ENCODE peak calls at places on chromosomes 16 and 17, in nine cellular contexts. N, B, U, O, C, Z, D, L and J are unnamed samples.

GRCh38 chr17:58303981-58304734 is 23.4 kb upstream of the MPO start:
- DNase-seq in N (peak), B (no peak), U (peak), O (peak), C (peak), Z (peak), D (peak), L (peak), J (no peak)

GRCh38 chr17:51653902-51654301 is 393.6 kb downstream of the UTP18 start:
- DNase-seq in N (no peak), B (no peak), U (no peak), O (peak), C (peak), Z (no peak), D (no peak), L (no peak), J (no peak)

GRCh38 chr17:19727466-19728113 is 11.2 kb upstream of the SLC47A2 start:
- DNase-seq in N (no peak), B (peak), U (no peak), O (no peak), C (no peak), Z (peak), D (peak), L (no peak), J (peak)

GRCh38 chr16:12436201-12436657 is 367.5 kb downstream of the CPPED1 start:
- DNase-seq in N (no peak), B (no peak), U (no peak), O (no peak), C (no peak), Z (no peak), D (no peak), L (no peak), J (no peak)

GRCh38 chr16:67150833-67151396 is at the start of gene B3GNT9:
- DNase-seq in N (peak), B (peak), U (no peak), O (peak), C (peak), Z (peak), D (peak), L (peak), J (peak)

GRCh38 chr16:4924593-4925378 is 12.2 kb downstream of the PPL start:
- DNase-seq in N (peak), B (no peak), U (no peak), O (peak), C (no peak), Z (no peak), D (peak), L (peak), J (no peak)

GRCh38 chr17:2701996-2702741 is 9.4 kb downstream of the CLUH start:
- DNase-seq in N (no peak), B (no peak), U (no peak), O (no peak), C (no peak), Z (peak), D (no peak), L (no peak), J (peak)

GRCh38 chr16:56363781-56364565 is 61.4 kb downstream of the AMFR start:
- DNase-seq in N (no peak), B (no peak), U (no peak), O (no peak), C (no peak), Z (no peak), D (no peak), L (no peak), J (no peak)

GRCh38 chr17:57689254-57689653 is 55.8 kb downstream of the CCDC182 start:
- DNase-seq in N (no peak), B (no peak), U (no peak), O (no peak), C (no peak), Z (no peak), D (no peak), L (no peak), J (no peak)

GRCh38 chr16:14362774-14363371 is 267.2 kb downstream of the PARN start:
- DNase-seq in N (no peak), B (no peak), U (no peak), O (no peak), C (no peak), Z (peak), D (no peak), L (peak), J (no peak)

GRCh38 chr16:28975158-28975603 is 603 bp downstream of the SPNS1 start:
- DNase-seq in N (no peak), B (no peak), U (no peak), O (no peak), C (no peak), Z (no peak), D (no peak), L (peak), J (no peak)

GRCh38 chr16:346587-346986 is 5.9 kb downstream of the AXIN1 start:
- DNase-seq in N (no peak), B (no peak), U (no peak), O (no peak), C (no peak), Z (no peak), D (no peak), L (no peak), J (no peak)

GRCh38 chr16:72974142-72974769 is 73.7 kb downstream of the ZFHX3 start:
- DNase-seq in N (peak), B (no peak), U (no peak), O (no peak), C (no peak), Z (no peak), D (no peak), L (no peak), J (no peak)

GRCh38 chr17:18321309-18321708 is 6.2 kb downstream of the SMCR8 start:
- DNase-seq in N (no peak), B (no peak), U (no peak), O (no peak), C (no peak), Z (peak), D (no peak), L (no peak), J (no peak)

GRCh38 chr17:3986270-3986938 is 22.2 kb upstream of the ATP2A3 start:
- DNase-seq in N (peak), B (no peak), U (no peak), O (peak), C (no peak), Z (no peak), D (no peak), L (no peak), J (no peak)

GRCh38 chr17:56681561-56682266 is 88.2 kb downstream of the NOG start:
- DNase-seq in N (no peak), B (no peak), U (no peak), O (no peak), C (no peak), Z (no peak), D (no peak), L (no peak), J (no peak)

GRCh38 chr17:63841350-63842172 is 924 bp downstream of the SMARCD2 start:
- DNase-seq in N (peak), B (peak), U (no peak), O (peak), C (no peak), Z (peak), D (peak), L (peak), J (peak)

DNA sequence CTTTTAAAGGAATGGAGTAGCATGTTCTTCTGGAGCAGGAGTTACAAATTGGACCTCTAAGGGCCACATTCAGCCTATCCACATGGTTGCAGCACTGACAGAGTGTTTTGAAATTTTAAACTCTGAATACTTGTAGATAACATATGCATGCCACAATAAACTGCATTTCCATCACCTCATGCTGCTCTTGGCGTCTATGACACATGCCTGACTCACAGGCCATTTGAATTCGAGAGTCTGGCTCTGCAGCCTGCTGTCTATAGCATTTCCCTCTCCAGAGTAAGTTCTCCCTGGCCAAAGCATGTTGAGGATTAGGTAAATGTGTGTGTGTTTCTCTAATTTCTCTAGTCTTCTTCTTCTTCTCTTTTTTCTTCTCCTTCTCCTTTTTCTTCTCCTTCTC is 28.7 kb upstream of the MYOCD start:
- DNase-seq in N (no peak), B (no peak), U (no peak), O (no peak), C (peak), Z (no peak), D (no peak), L (no peak), J (no peak)
- TF ChIP-seq EP300 in N (no peak), B (no peak), U (no peak), O (no peak), C (peak), Z (no peak), D (no peak), L (no peak), J (no peak)

DNA sequence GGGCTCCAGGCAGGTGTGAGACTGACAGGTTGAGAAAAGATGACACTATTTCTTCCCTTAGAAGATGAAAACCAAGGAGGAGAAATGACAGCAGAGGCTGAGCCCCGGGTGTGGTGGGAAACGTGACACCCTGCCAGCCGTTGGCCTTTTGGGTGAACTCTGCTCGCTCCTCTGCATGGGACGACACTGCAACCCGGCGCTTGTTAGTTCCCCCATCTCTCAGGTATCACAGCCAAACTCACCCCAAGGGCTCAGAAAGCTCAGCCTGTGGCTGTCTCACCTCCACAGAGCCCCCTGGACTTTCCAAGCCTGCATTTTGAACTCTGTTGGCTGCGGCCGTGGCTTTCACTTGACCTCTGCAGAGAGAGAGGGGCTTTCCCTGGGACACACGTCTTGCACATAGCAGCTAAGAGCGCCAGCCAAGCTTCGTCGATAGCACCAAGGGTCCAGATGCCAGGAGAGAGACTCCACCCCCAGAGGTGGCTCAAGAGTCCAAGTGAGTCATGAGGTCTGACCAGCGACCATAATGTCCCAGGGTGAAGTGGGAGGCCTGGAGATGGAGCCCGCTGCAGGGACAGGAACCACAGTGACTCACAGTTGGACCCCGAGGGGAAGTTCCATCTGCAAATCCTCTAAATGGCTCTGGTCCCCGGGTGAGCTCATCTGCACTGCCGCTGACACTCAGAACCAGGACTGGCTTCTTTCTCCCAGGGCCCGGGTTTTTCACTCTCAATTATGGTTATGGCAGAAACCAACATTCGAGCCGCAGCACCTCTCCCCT is 301.9 kb downstream of the SOX9 start:
- DNase-seq in N (peak), B (no peak), U (no peak), O (peak), C (peak), Z (peak), D (peak), L (no peak), J (peak)
- TF ChIP-seq EP300 in N (no peak), B (no peak), U (no peak), O (peak), C (peak), Z (no peak), D (no peak), L (no peak), J (no peak)

GRCh38 chr17:82952019-82952418 is 112.2 kb upstream of the ZNF750 start:
- DNase-seq in N (no peak), B (no peak), U (no peak), O (no peak), C (no peak), Z (peak), D (no peak), L (peak), J (peak)
- TF ChIP-seq EP300 in N (no peak), B (no peak), U (no peak), O (no peak), C (no peak), Z (no peak), D (no peak), L (no peak), J (no peak)

DNA sequence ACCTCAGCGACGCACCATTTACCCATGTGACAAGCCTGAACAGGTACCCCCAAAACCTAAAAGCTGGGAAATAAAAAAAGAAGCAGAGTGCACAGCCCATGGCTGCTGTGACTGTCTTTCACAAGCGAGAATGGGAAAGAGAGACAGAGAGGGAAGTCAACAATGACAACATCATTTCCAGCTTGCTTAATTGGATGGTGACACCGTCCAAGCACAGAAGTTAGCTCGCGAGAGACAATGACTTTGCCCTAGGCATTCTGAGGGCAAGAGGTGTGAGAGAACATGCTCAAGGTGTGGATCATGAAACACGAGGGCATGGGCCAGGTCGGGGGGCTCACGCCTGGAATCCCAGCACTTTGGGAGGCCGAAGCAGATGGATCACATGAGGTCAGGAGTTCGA is 19.3 kb upstream of the NSMCE1 start:
- DNase-seq in N (no peak), B (no peak), U (no peak), O (no peak), C (no peak), Z (no peak), D (no peak), L (peak), J (no peak)
- TF ChIP-seq EP300 in N (no peak), B (no peak), U (no peak), O (no peak), C (no peak), Z (no peak), D (no peak), L (no peak), J (no peak)

GRCh38 chr17:78418627-78419026 is 40.2 kb downstream of the PGS1 start:
- DNase-seq in N (no peak), B (no peak), U (no peak), O (peak), C (no peak), Z (no peak), D (no peak), L (no peak), J (no peak)
- TF ChIP-seq EP300 in N (no peak), B (no peak), U (no peak), O (no peak), C (no peak), Z (no peak), D (no peak), L (no peak), J (no peak)

GRCh38 chr16:89256651-89257254 is 39.2 kb downstream of the ZNF778 start:
- DNase-seq in N (peak), B (peak), U (no peak), O (peak), C (peak), Z (peak), D (peak), L (peak), J (no peak)
- TF ChIP-seq EP300 in N (no peak), B (no peak), U (no peak), O (no peak), C (no peak), Z (no peak), D (no peak), L (no peak), J (no peak)

GRCh38 chr16:89371386-89371785 is 119.0 kb downstream of the ANKRD11 start:
- DNase-seq in N (no peak), B (no peak), U (no peak), O (no peak), C (no peak), Z (no peak), D (no peak), L (no peak), J (no peak)

GRCh38 chr16:89375021-89375420 is 115.3 kb downstream of the ANKRD11 start:
- DNase-seq in N (no peak), B (no peak), U (no peak), O (no peak), C (no peak), Z (no peak), D (no peak), L (no peak), J (no peak)

GRCh38 chr16:89374393-89374948 is 115.9 kb downstream of the ANKRD11 start:
- DNase-seq in N (no peak), B (no peak), U (no peak), O (peak), C (no peak), Z (no peak), D (no peak), L (no peak), J (no peak)

GRCh38 chr16:89371968-89372634 is 118.3 kb downstream of the ANKRD11 start:
- DNase-seq in N (no peak), B (no peak), U (no peak), O (no peak), C (no peak), Z (no peak), D (no peak), L (no peak), J (no peak)

GRCh38 chr16:89373355-89374110 is 116.8 kb downstream of the ANKRD11 start:
- DNase-seq in N (no peak), B (peak), U (no peak), O (no peak), C (no peak), Z (peak), D (no peak), L (no peak), J (no peak)
- TF ChIP-seq EP300 in N (peak), B (no peak), U (no peak), O (no peak), C (no peak), Z (peak), D (peak), L (no peak), J (no peak)

GRCh38 chr17:39962642-39963220 is at the start of gene GSDMA:
- DNase-seq in N (no peak), B (no peak), U (no peak), O (no peak), C (no peak), Z (no peak), D (no peak), L (no peak), J (no peak)
- TF ChIP-seq EP300 in N (no peak), B (no peak), U (no peak), O (no peak), C (no peak), Z (no peak), D (no peak), L (no peak), J (no peak)